ENCODE peak calls at places on chromosomes 5 and 9, in four cellular contexts. One of them, this sample, is unnamed.

GRCh38 chr9:93143830-93144530 is 9.9 kb upstream of the NINJ1 start:
- DNase-seq in left lung: peak
- DNase-seq in activated CD8-positive, alpha-beta memory T cell treated with anti-CD3 and anti-CD28 coated beads, Interleukin-2, amount 10 ng/mL, durations not matched to agents 7 days and 5 days: peak
- DNase-seq in amniotic epithelial cell: no peak
- DNase-seq in this sample: peak

GRCh38 chr9:133707761-133708122 is 30.4 kb downstream of the SARDH start:
- DNase-seq in activated CD8-positive, alpha-beta memory T cell treated with anti-CD3 and anti-CD28 coated beads, Interleukin-2, amount 10 ng/mL, durations not matched to agents 7 days and 5 days: no peak
- DNase-seq in left lung: no peak
- DNase-seq in amniotic epithelial cell: no peak
- DNase-seq in this sample: no peak

GRCh38 chr9:81417885-81418284 is 271.5 kb downstream of the TLE1 start:
- DNase-seq in left lung: no peak
- DNase-seq in amniotic epithelial cell: no peak
- DNase-seq in activated CD8-positive, alpha-beta memory T cell treated with anti-CD3 and anti-CD28 coated beads, Interleukin-2, amount 10 ng/mL, durations not matched to agents 7 days and 5 days: no peak
- DNase-seq in this sample: no peak

GRCh38 chr5:42595597-42595996 is 161.0 kb upstream of the CCDC152 start:
- DNase-seq in left lung: no peak
- DNase-seq in amniotic epithelial cell: no peak
- DNase-seq in activated CD8-positive, alpha-beta memory T cell treated with anti-CD3 and anti-CD28 coated beads, Interleukin-2, amount 10 ng/mL, durations not matched to agents 7 days and 5 days: no peak
- DNase-seq in this sample: no peak

GRCh38 chr5:139915834-139916233 is 120.2 kb downstream of the PSD2 start:
- DNase-seq in amniotic epithelial cell: no peak
- DNase-seq in left lung: no peak
- DNase-seq in activated CD8-positive, alpha-beta memory T cell treated with anti-CD3 and anti-CD28 coated beads, Interleukin-2, amount 10 ng/mL, durations not matched to agents 7 days and 5 days: no peak
- DNase-seq in this sample: no peak

GRCh38 chr9:36903541-36904435 is 130.3 kb downstream of the PAX5 start:
- DNase-seq in activated CD8-positive, alpha-beta memory T cell treated with anti-CD3 and anti-CD28 coated beads, Interleukin-2, amount 10 ng/mL, durations not matched to agents 7 days and 5 days: peak
- DNase-seq in left lung: peak
- DNase-seq in amniotic epithelial cell: peak
- DNase-seq in this sample: no peak

GRCh38 chr5:93163010-93163663 is 417.9 kb downstream of the NR2F1-AS1 start:
- DNase-seq in activated CD8-positive, alpha-beta memory T cell treated with anti-CD3 and anti-CD28 coated beads, Interleukin-2, amount 10 ng/mL, durations not matched to agents 7 days and 5 days: no peak
- DNase-seq in left lung: no peak
- DNase-seq in amniotic epithelial cell: peak
- DNase-seq in this sample: no peak

GRCh38 chr5:55577353-55578060 is 42.7 kb upstream of the PLPP1 start:
- DNase-seq in activated CD8-positive, alpha-beta memory T cell treated with anti-CD3 and anti-CD28 coated beads, Interleukin-2, amount 10 ng/mL, durations not matched to agents 7 days and 5 days: no peak
- DNase-seq in amniotic epithelial cell: peak
- DNase-seq in left lung: no peak
- DNase-seq in this sample: no peak